ENCODE peak calls at places on chromosome 6, in seven cellular contexts. E, F, A, X, R, Q and U are unnamed samples.

GRCh38 chr6:111484655-111484974 is 1.6 kb upstream of the REV3L start:
- DNase-seq in E (no peak), F (no peak), A (no peak), X (peak), R (no peak), Q (no peak), U (peak)

GRCh38 chr6:396126-396520 is 4.6 kb downstream of the IRF4 start:
- DNase-seq in E (no peak), F (no peak), A (no peak), X (no peak), R (no peak), Q (no peak), U (no peak)

GRCh38 chr6:11798096-11798495 is 19.5 kb upstream of the ADTRP start:
- DNase-seq in E (no peak), F (no peak), A (no peak), X (peak), R (no peak), Q (no peak), U (no peak)

GRCh38 chr6:104829183-104829958 is 30.3 kb downstream of the HACE1 start:
- DNase-seq in E (no peak), F (no peak), A (peak), X (no peak), R (no peak), Q (no peak), U (no peak)

GRCh38 chr6:29793036-29793356 is 34.6 kb upstream of the HLA-G start:
- DNase-seq in E (no peak), F (no peak), A (no peak), X (no peak), R (no peak), Q (no peak), U (no peak)

GRCh38 chr6:162053084-162053483 is 674.5 kb downstream of the PRKN start:
- DNase-seq in E (no peak), F (no peak), A (no peak), X (no peak), R (no peak), Q (no peak), U (no peak)

GRCh38 chr6:138429731-138430130 is 25.7 kb downstream of the HEBP2 start:
- DNase-seq in E (no peak), F (no peak), A (no peak), X (no peak), R (no peak), Q (no peak), U (peak)

GRCh38 chr6:109389650-109390274 is 7.5 kb upstream of the CD164 start:
- DNase-seq in E (no peak), F (no peak), A (no peak), X (peak), R (no peak), Q (no peak), U (no peak)

GRCh38 chr6:44332585-44332984 is 9.9 kb upstream of the SPATS1 start:
- DNase-seq in E (no peak), F (no peak), A (no peak), X (peak), R (no peak), Q (no peak), U (no peak)

GRCh38 chr6:46715106-46715505 is 20.1 kb downstream of the PLA2G7 start:
- DNase-seq in E (no peak), F (no peak), A (peak), X (peak), R (no peak), Q (no peak), U (peak)

GRCh38 chr6:166784691-166785090 is 157.6 kb upstream of the RPS6KA2 start:
- DNase-seq in E (no peak), F (no peak), A (peak), X (peak), R (no peak), Q (no peak), U (no peak)

GRCh38 chr6:52186075-52186474 is at the start of gene IL17A:
- DNase-seq in E (no peak), F (no peak), A (no peak), X (no peak), R (no peak), Q (no peak), U (no peak)

DNA sequence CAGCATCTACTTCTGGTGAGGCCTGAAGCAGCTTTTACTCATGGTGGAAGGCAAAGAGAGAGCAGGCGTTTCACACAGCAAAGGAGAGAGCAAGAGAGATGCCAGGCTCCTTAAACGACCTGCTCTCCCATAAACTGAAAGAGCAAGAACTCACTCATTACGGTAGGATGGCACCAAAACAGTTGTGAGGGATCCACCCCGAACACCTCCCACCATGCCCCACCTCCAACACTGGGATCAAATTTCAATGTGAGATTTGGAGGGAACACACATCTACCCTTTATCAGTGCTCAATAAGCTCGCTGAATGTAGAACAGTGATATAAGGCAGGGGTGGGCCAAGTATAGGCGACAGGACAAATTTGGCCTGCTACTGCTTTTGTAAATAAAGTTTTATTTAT is 244.6 kb downstream of the ESR1 start:
- DNase-seq in E (no peak), F (no peak), A (no peak), X (no peak), R (no peak), Q (no peak), U (no peak)
- H3K27ac ChIP-seq in E (no peak), F (no peak), A (no peak), X (no peak), R (no peak), Q (no peak), U (no peak)

GRCh38 chr6:153872946-153873345 is 166.1 kb upstream of the OPRM1 start:
- DNase-seq in E (no peak), F (no peak), A (no peak), X (no peak), R (no peak), Q (no peak), U (peak)
- H3K4me3 ChIP-seq in E (no peak), F (no peak), A (no peak), X (no peak), R (no peak), Q (no peak), U (no peak)

DNA sequence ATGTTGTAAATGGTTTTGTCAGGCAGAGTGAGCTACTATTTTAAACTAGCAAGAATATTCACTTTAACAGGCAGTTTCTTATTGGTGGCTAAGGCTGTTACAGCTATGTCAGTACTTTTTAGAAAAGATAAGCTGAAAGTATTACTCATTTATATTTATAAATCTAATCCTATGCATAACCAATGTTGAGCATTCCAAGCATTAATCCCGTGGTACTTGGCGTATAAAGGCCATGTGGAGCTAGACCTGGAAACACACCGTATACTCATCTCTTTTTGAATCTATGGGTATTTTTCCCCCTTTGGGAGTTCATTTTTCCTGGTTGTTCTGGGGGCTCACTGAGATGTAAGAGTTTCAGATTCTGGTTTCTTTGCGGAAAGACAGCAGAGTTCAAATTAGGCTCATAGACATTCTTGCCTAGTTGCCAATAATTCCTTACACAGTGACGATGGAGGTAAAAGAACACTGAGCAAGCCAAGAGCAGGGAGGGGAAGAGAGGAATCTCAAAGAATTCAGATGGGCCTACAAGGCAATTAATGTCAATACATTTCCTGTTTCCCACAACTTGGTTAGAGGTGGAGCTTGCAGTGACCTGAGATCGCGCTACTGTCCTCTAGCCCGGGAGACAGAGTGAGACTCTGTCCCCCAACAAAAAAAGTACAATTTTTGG is 211.5 kb downstream of the SOX4 start:
- DNase-seq in E (no peak), F (no peak), A (no peak), X (no peak), R (no peak), Q (no peak), U (peak)
- H3K27ac ChIP-seq in E (no peak), F (no peak), A (no peak), X (no peak), R (peak), Q (no peak), U (no peak)

DNA sequence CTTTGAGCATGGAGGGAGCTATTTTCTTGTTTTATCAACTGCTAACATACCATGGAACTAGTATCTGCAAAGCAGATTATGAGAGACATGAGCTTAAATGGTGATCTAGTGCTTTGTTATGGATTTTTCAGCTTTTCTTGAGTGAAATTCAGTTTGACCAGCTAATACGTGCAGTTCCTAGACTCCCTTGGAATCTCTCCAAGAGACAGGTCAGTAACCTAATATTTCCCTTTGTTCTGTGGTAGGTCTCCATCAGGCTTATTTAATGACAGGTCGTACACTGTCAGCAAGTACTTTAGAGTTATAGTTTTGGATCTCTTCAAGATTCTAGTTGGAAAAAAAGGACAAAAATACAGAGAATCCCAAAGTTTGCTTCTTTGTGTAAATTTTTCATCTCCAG is 43.9 kb downstream of the HDAC2 start:
- DNase-seq in E (no peak), F (no peak), A (no peak), X (no peak), R (no peak), Q (no peak), U (no peak)
- H3K4me3 ChIP-seq in E (no peak), F (no peak), A (no peak), X (no peak), R (no peak), Q (no peak), U (no peak)

GRCh38 chr6:164929155-164929977 is 380.0 kb downstream of the C6orf118 start:
- DNase-seq in E (no peak), F (no peak), A (no peak), X (no peak), R (no peak), Q (no peak), U (no peak)
- H3K27ac ChIP-seq in E (no peak), F (no peak), A (no peak), X (no peak), R (no peak), Q (no peak), U (no peak)

DNA sequence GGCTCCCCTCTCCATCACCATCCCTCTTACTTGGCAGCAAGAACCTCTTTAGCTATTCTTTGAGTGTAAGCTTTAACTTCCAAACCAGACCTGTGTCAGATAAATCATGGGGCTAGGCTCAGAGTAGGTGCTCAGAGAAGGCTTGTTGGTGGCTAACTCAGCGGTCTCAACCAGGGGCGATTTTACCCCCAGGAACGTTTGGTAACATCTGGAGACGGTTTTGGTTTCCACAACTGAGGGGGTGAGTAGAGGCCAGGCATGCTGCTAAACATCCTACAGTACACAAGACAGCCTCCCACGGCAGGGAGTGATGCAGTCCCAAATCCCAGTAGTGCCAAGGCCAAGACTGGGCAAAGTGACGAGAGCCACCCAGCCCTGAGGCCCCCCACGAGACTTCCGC is 59.1 kb downstream of the RAB44 start:
- DNase-seq in E (no peak), F (no peak), A (no peak), X (no peak), R (no peak), Q (no peak), U (no peak)
- H3K4me3 ChIP-seq in E (no peak), F (no peak), A (no peak), X (no peak), R (no peak), Q (peak), U (no peak)

GRCh38 chr6:81834141-81834621 is 81.7 kb upstream of the TENT5A start:
- DNase-seq in E (no peak), F (no peak), A (peak), X (peak), R (no peak), Q (peak), U (peak)
- H3K27ac ChIP-seq in E (no peak), F (no peak), A (no peak), X (peak), R (no peak), Q (peak), U (peak)

GRCh38 chr6:28657756-28658465 is 132.2 kb downstream of the GPX5 start:
- DNase-seq in E (peak), F (peak), A (peak), X (peak), R (no peak), Q (no peak), U (peak)

GRCh38 chr6:28661097-28661713 is 135.5 kb downstream of the GPX5 start:
- DNase-seq in E (no peak), F (no peak), A (no peak), X (no peak), R (no peak), Q (no peak), U (no peak)

GRCh38 chr6:28657367-28657755 is 131.7 kb downstream of the GPX5 start:
- DNase-seq in E (no peak), F (no peak), A (no peak), X (peak), R (no peak), Q (no peak), U (no peak)

GRCh38 chr6:28658475-28659249 is 133.0 kb downstream of the GPX5 start:
- DNase-seq in E (no peak), F (no peak), A (peak), X (peak), R (no peak), Q (no peak), U (peak)

GRCh38 chr6:28659250-28659566 is 133.5 kb downstream of the GPX5 start:
- DNase-seq in E (no peak), F (no peak), A (no peak), X (no peak), R (no peak), Q (no peak), U (no peak)
- H3K4me3 ChIP-seq in E (no peak), F (peak), A (peak), X (peak), R (peak), Q (no peak), U (no peak)

GRCh38 chr6:139754898-139755754 is 380.7 kb upstream of the CITED2 start:
- DNase-seq in E (no peak), F (no peak), A (no peak), X (peak), R (no peak), Q (no peak), U (peak)

GRCh38 chr6:139756381-139756780 is 381.9 kb upstream of the CITED2 start:
- DNase-seq in E (no peak), F (no peak), A (no peak), X (no peak), R (no peak), Q (no peak), U (no peak)

GRCh38 chr6:139759086-139759485 is 384.6 kb upstream of the CITED2 start:
- DNase-seq in E (no peak), F (no peak), A (no peak), X (no peak), R (no peak), Q (no peak), U (no peak)

GRCh38 chr6:139762587-139763031 is 388.2 kb upstream of the CITED2 start:
- DNase-seq in E (no peak), F (no peak), A (peak), X (peak), R (no peak), Q (no peak), U (no peak)

DNA sequence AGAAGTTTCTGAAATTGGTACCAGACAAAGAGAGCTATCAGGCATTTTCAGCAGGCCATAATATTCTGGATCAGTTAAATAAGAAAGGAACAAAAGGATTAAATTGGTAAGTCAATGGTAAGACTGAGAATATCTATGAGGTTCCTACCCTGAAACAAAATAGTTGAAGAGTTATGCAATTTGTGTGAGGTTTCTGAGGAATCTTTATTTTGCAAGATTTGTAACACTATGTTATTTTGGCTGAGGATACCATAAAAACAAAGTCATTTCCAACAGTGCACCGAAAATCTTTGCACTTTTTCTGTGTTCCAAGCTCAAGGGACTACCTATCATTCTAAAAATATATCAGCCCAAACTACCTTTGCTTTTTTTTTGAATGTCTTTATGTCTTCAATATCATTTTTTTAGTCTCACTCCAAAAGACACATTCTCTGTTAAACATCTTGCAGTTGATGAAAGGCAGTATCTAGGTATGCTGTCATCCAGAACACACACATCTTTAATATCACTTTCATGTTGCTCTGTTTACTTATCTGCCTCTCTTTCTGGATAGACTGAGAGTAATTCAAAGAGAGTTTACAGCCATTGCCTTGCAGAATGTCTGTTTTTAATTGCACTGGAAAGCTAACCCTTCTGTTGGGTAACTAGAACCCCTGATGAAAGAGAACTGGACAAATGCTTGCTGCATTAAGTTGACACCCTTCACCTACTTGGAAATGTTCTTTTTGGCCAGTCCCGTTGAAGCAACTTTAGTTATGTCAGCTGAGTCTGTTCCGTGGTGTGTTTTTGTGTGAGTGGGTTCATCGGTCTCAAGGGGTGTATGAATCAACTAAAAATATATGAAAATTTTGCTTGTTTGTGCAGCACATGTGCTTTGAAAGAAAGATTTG is 383.6 kb upstream of the CITED2 start:
- DNase-seq in E (no peak), F (peak), A (no peak), X (peak), R (no peak), Q (no peak), U (peak)
- H3K27ac ChIP-seq in E (no peak), F (peak), A (no peak), X (peak), R (peak), Q (no peak), U (no peak)